ENCODE peak calls at places on chromosomes 16 and 17, in four cellular contexts. F, I, A and O are unnamed samples.
A peak's percentile ranks its signal among the peaks of the same experiment; 100 is the strongest.

GRCh38 chr17:65730711-65731169 is 169.3 kb upstream of the AXIN2 start:
- DNase-seq in F (no peak), I (no peak), A (peak; percentile 64), O (no peak)

GRCh38 chr16:23223368-23223767 is 40.8 kb downstream of the SCNN1G start:
- DNase-seq in F (no peak), I (no peak), A (no peak), O (no peak)

GRCh38 chr16:48499822-48500440 is 110.0 kb downstream of the N4BP1 start:
- DNase-seq in F (no peak), I (no peak), A (peak; percentile 86), O (peak; percentile 67)

GRCh38 chr16:55037051-55037450 is 106.4 kb downstream of the IRX5 start:
- DNase-seq in F (no peak), I (no peak), A (no peak), O (no peak)

GRCh38 chr17:64196626-64197025 is 66.4 kb downstream of the TEX2 start:
- DNase-seq in F (no peak), I (no peak), A (no peak), O (no peak)

GRCh38 chr16:74168445-74168844 is 128.2 kb upstream of the PSMD7 start:
- DNase-seq in F (no peak), I (no peak), A (no peak), O (no peak)

GRCh38 chr17:32958418-32958817 is 30.5 kb downstream of the TMEM98 start:
- DNase-seq in F (no peak), I (no peak), A (no peak), O (no peak)

GRCh38 chr17:1322469-1322868 is 43.0 kb downstream of the TRARG1 start:
- DNase-seq in F (no peak), I (no peak), A (no peak), O (no peak)

GRCh38 chr17:859461-860195 is 77.5 kb downstream of the MRM3 start:
- DNase-seq in F (no peak), I (no peak), A (peak; percentile 83), O (no peak)

GRCh38 chr17:50903604-50904521 is 37.7 kb upstream of the TOB1 start:
- DNase-seq in F (no peak), I (no peak), A (no peak), O (no peak)

GRCh38 chr17:17682293-17682736 is 1.1 kb downstream of the RAI1 start:
- DNase-seq in F (peak; percentile 68), I (no peak), A (peak; percentile 84), O (no peak)

GRCh38 chr16:67030221-67030962 is 1.4 kb downstream of the CBFB start:
- DNase-seq in F (no peak), I (no peak), A (peak; percentile 55), O (no peak)

GRCh38 chr17:65198653-65199382 is 61.6 kb downstream of the RGS9 start:
- DNase-seq in F (peak; percentile 46), I (peak; percentile 62), A (no peak), O (no peak)

GRCh38 chr16:73011926-73012325 is 36.0 kb downstream of the ZFHX3 start:
- DNase-seq in F (no peak), I (no peak), A (peak; percentile 30), O (no peak)

GRCh38 chr16:89344314-89344828 is 126.9 kb downstream of the ZNF778 start:
- DNase-seq in F (no peak), I (no peak), A (no peak), O (no peak)

GRCh38 chr17:82283208-82283749 is 9.8 kb upstream of the CSNK1D start:
- DNase-seq in F (no peak), I (no peak), A (no peak), O (no peak)

GRCh38 chr16:49856741-49857330 is 924 bp upstream of the ZNF423 start:
- DNase-seq in F (no peak), I (peak; percentile 35), A (peak; percentile 91), O (peak; percentile 69)

GRCh38 chr17:40551874-40552768 is 13.2 kb downstream of the CCR7 start:
- DNase-seq in F (no peak), I (no peak), A (peak; percentile 86), O (no peak)

GRCh38 chr16:81616321-81617020 is 162.6 kb upstream of the PLCG2 start:
- DNase-seq in F (peak; percentile 78), I (no peak), A (peak; percentile 86), O (no peak)

GRCh38 chr16:70681382-70682238 is 4.2 kb downstream of the MTSS2 start:
- DNase-seq in F (no peak), I (no peak), A (no peak), O (no peak)

GRCh38 chr17:53472586-53472985 is 350.1 kb upstream of the KIF2B start:
- DNase-seq in F (no peak), I (no peak), A (no peak), O (no peak)

GRCh38 chr17:29210879-29211278 is 30.7 kb upstream of the MYO18A start:
- DNase-seq in F (no peak), I (no peak), A (no peak), O (no peak)

GRCh38 chr17:30334421-30334820 is 564 bp upstream of the TMIGD1 start:
- DNase-seq in F (no peak), I (no peak), A (no peak), O (no peak)

GRCh38 chr16:67752641-67753040 is 33.5 kb upstream of the GFOD2 start:
- DNase-seq in F (no peak), I (no peak), A (no peak), O (no peak)

GRCh38 chr17:7413346-7413985 is 5.8 kb downstream of the NLGN2 start:
- DNase-seq in F (no peak), I (no peak), A (no peak), O (no peak)

DNA sequence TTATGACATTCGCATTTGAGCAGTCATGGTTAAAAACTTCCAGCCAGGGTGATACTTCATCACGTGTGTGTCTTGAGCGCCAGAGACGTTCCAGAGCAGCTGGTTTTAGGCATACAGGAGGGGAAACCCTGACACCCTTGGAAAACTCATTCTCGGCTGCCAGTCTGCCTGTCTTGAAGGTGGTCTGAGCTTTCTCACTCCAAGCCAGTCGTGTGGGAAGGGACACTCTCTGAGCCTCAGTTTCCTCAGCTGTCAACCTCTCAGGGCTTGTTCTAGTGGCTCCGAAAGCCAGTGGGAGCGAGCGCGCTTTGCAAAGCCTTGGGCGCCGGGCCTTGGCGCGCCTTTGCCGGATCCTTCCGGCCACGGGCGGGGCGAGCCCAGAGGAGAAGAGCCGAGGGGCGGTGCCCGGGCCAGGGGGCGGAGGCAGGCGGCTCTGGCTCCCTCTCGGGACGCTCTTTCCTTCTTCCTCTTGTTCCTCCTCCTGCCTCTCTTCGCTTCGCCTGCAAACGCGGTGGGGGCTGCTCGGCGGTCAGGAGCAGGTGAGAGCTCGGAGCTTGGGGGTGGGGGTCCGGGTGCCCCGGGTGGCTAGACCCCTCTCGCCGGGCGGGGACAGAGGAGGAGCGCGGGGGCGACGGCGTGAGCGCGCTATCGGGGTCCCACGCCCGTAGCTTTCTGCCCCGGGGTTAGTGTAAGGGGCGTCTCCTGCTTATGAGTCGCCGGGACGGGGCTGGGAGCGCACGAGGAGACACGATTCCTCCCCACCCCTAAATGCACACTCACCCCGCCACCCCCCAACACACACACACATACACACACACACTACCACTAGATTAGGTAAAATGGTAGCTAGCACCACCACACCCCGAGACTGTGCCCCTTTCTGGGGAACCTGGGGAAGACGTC is at the start of gene LDAF1:
- DNase-seq in F (peak; percentile 81), I (peak; percentile 41), A (peak; percentile 93), O (peak; percentile 84)
- TF ChIP-seq POLR2A in F (no peak), I (no peak), A (peak; percentile 61), O (peak; percentile 29)

GRCh38 chr16:29702307-29702706 is 23.3 kb downstream of the QPRT start:
- DNase-seq in F (no peak), I (no peak), A (no peak), O (no peak)
- TF ChIP-seq POLR2AphosphoS5 in F (no peak), I (no peak), A (no peak), O (no peak)

DNA sequence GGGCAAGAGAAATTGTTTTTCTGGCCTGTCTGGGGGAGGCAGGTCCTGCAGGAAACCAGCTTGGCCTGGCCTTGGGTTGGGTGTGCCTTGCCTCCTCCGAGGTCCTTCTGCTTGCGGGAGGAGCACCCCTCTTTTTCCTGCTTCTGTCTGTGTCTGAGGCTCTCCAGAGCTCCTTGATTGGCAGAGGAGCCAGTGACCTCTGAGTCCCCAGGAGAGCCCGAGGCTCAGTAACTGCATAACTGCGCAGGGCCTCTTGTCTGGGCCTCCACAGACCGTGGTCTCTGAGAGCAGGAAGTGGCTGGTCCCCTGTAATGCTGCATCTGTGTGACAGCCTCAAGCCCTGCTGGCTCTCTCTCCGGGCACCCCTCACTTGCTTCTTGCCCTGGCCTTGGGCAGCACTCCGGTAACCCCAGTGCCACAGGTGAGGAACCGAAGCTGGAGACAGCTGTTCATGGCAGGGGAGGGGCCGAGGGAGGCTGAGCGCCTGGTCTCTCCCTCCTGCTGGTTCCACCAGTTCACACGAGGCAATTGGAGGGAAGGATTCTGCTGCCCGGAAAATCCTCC is 1.6 kb downstream of the CAPN15 start:
- DNase-seq in F (no peak), I (no peak), A (no peak), O (no peak)
- TF ChIP-seq POLR2A in F (no peak), I (no peak), A (no peak), O (no peak)

DNA sequence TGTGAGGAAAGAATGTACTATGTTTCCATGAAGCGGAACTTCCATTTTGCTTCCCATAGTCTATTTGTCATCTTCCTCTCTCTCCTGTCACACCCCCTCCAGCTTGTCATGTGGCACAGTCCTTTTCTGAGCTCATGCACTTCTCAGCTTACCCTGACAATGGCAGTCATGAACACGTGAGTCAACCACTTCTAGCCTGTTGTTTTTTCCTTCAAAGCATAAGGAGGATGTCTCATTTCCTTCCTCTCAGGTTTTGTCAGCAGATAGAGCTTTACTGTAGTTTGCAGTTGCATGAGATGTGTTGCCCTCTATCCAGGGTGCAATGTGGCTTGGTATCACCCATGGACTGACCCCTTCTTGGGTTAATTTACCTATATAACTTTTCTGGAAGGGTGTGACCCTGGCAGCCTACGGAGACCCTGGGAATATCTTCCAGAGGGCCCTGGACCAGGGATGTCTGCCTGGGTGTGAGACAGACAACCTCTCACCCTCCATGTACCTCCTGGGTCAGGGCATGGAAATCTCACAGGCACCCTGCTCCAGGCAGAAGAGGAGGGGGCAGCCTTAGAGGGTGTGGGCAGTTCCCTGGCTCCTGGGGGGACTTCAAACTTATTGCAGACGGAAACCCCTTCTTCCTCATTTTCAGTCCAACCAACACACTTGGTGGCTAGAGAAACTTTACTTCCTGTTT is 4.0 kb upstream of the ZNF267 start:
- DNase-seq in F (no peak), I (no peak), A (no peak), O (no peak)
- TF ChIP-seq POLR2AphosphoS5 in F (no peak), I (no peak), A (no peak), O (no peak)

GRCh38 chr16:28212532-28212873 is 738 bp upstream of the XPO6 start:
- DNase-seq in F (no peak), I (peak; percentile 15), A (no peak), O (no peak)

GRCh38 chr16:28210264-28210663 is 1.5 kb downstream of the XPO6 start:
- DNase-seq in F (no peak), I (no peak), A (no peak), O (no peak)

GRCh38 chr16:28208824-28209223 is 2.9 kb downstream of the XPO6 start:
- DNase-seq in F (no peak), I (no peak), A (no peak), O (no peak)

GRCh38 chr16:28211758-28212531 is at the start of gene XPO6:
- DNase-seq in F (peak; percentile 87), I (peak; percentile 80), A (peak; percentile 97), O (peak; percentile 97)

DNA sequence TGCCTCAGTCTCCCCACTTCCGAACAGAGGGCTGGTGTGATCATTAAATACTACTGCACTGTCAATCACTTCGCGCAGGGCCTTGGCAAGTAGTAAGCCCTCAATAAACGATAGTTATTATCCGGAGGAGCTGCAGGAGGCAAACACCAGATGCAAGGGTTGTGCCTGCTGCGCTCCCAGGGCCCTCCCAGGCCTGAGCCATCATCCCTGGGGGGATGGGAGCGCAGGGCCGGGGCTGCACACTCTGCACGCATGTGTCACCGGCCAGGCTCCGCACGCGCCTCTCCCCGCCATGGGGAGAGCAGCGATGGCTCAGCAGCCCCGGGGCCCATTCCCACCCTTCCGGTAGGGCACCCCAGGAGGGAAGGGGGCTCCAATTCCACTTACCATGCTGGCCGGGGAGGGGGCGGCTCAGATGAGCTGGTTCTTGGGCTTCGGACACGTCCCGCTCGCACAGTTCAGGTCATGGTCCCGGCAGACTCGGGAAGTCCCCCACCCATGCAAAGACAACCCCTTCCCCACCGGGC is 723 bp downstream of the XPO6 start:
- DNase-seq in F (peak; percentile 48), I (no peak), A (peak; percentile 81), O (peak; percentile 22)
- TF ChIP-seq POLR2A in F (no peak), I (no peak), A (no peak), O (no peak)